ENCODE peak calls at places on chromosome 18, in seven cellular contexts. Q, R, D, E, K, T and H are unnamed samples.

GRCh38 chr18:61765097-61765496 is 127.7 kb downstream of the RNF152 start:
- DNase-seq in R (no peak), T (peak), D (peak), K (no peak), Q (no peak), E (peak), H (no peak)

GRCh38 chr18:36889316-36889715 is 60.4 kb downstream of the KIAA1328 start:
- DNase-seq in R (no peak), T (no peak), K (no peak), D (peak), E (no peak), Q (no peak), H (no peak)

GRCh38 chr18:53093650-53094049 is 753.7 kb downstream of the DCC start:
- DNase-seq in K (no peak), R (no peak), D (no peak), Q (no peak), E (no peak), T (no peak), H (no peak)

GRCh38 chr18:77057043-77057442 is 75.5 kb downstream of the MBP start:
- DNase-seq in Q (no peak), K (no peak), D (peak), R (no peak), T (no peak), E (no peak), H (no peak)

GRCh38 chr18:58270396-58270795 is 226.4 kb downstream of the NEDD4L start:
- DNase-seq in E (no peak), D (no peak), Q (no peak), T (no peak), R (no peak), K (no peak), H (no peak)

GRCh38 chr18:9665311-9665710 is 42.8 kb upstream of the RAB31 start:
- DNase-seq in K (no peak), Q (no peak), D (no peak), E (no peak), T (peak), R (peak), H (no peak)

GRCh38 chr18:47204908-47205522 is 28.9 kb upstream of the IER3IP1 start:
- DNase-seq in Q (no peak), T (no peak), K (peak), D (peak), R (no peak), E (peak), H (peak)

GRCh38 chr18:8794133-8794986 is 89.0 kb downstream of the MTCL1 start:
- DNase-seq in Q (no peak), T (peak), R (peak), E (no peak), D (peak), K (no peak), H (no peak)

GRCh38 chr18:73708596-73708995 is 439.0 kb downstream of the FBXO15 start:
- DNase-seq in K (no peak), R (no peak), D (no peak), T (no peak), Q (no peak), E (no peak), H (no peak)

GRCh38 chr18:39380823-39381222 is 1815.2 kb upstream of the CELF4 start:
- DNase-seq in K (no peak), Q (no peak), T (no peak), E (no peak), D (no peak), R (no peak), H (no peak)

GRCh38 chr18:49212819-49213218 is 247.6 kb downstream of the DYM start:
- DNase-seq in R (peak), Q (no peak), K (no peak), T (peak), E (peak), D (peak), H (no peak)

GRCh38 chr18:70892381-70892780 is 603.5 kb downstream of the SOCS6 start:
- DNase-seq in K (no peak), R (no peak), E (no peak), D (no peak), T (no peak), Q (no peak), H (no peak)

GRCh38 chr18:27887711-27888495 is 289.0 kb downstream of the CDH2 start:
- DNase-seq in R (no peak), E (no peak), T (peak), K (no peak), Q (no peak), D (no peak), H (no peak)

GRCh38 chr18:54647176-54647575 is 56.1 kb downstream of the DYNAP start:
- DNase-seq in D (peak), K (peak), R (peak), T (peak), E (no peak), Q (no peak), H (no peak)

GRCh38 chr18:13448028-13448795 is 229.7 kb downstream of the LDLRAD4 start:
- DNase-seq in Q (no peak), E (no peak), K (no peak), T (no peak), R (no peak), D (no peak), H (no peak)

GRCh38 chr18:6414723-6415362 is at the start of gene L3MBTL4:
- DNase-seq in E (no peak), Q (no peak), D (no peak), K (peak), T (no peak), R (no peak), H (peak)

GRCh38 chr18:13112982-13113381 is 105.6 kb upstream of the LDLRAD4 start:
- DNase-seq in Q (no peak), K (peak), T (peak), E (no peak), D (peak), R (peak), H (no peak)

GRCh38 chr18:75638223-75638596 is 210.7 kb upstream of the SMIM21 start:
- DNase-seq in D (peak), T (peak), K (no peak), Q (no peak), E (no peak), R (peak), H (no peak)

GRCh38 chr18:52070295-52070756 is 269.7 kb upstream of the DCC start:
- DNase-seq in T (no peak), E (no peak), D (no peak), R (no peak), Q (no peak), K (no peak), H (no peak)

GRCh38 chr18:9088252-9088651 is 14.2 kb upstream of the NDUFV2 start:
- DNase-seq in R (no peak), T (no peak), Q (no peak), E (no peak), K (no peak), D (no peak), H (no peak)

GRCh38 chr18:47254341-47254939 is 3.0 kb upstream of the SKOR2 start:
- DNase-seq in D (peak), T (peak), R (peak), Q (no peak), K (peak), E (no peak), H (peak)

GRCh38 chr18:26771524-26771923 is 94.0 kb downstream of the AQP4 start:
- DNase-seq in K (peak), D (no peak), Q (no peak), T (no peak), R (no peak), E (no peak), H (no peak)

GRCh38 chr18:68564961-68565360 is 149.9 kb downstream of the TMX3 start:
- DNase-seq in T (peak), D (no peak), R (no peak), K (no peak), Q (no peak), E (no peak), H (no peak)

GRCh38 chr18:53796042-53796729 is 428.3 kb downstream of the MBD2 start:
- DNase-seq in E (peak), D (peak), K (no peak), R (peak), T (peak), Q (no peak), H (no peak)

GRCh38 chr18:7467708-7468466 is 99.2 kb upstream of the PTPRM start:
- DNase-seq in Q (no peak), D (peak), R (no peak), T (no peak), K (no peak), E (no peak), H (no peak)

GRCh38 chr18:26233208-26233607 is 7.0 kb downstream of the TAF4B start:
- DNase-seq in D (no peak), T (no peak), Q (no peak), R (no peak), K (peak), E (no peak), H (no peak)

GRCh38 chr18:31489311-31489710 is 8.7 kb upstream of the DSG2 start:
- DNase-seq in R (no peak), E (no peak), Q (no peak), D (no peak), T (peak), K (no peak), H (no peak)

GRCh38 chr18:59570101-59570875 is 126.9 kb downstream of the CCBE1 start:
- DNase-seq in E (no peak), T (peak), K (no peak), D (no peak), R (no peak), Q (no peak), H (no peak)

GRCh38 chr18:8957731-8958130 is 144.8 kb upstream of the NDUFV2 start:
- DNase-seq in R (no peak), D (no peak), K (no peak), T (no peak), E (no peak), Q (no peak), H (no peak)

GRCh38 chr18:7608798-7609197 is 41.7 kb downstream of the PTPRM start:
- DNase-seq in Q (no peak), K (no peak), T (peak), D (peak), R (no peak), E (peak), H (no peak)

GRCh38 chr18:10140928-10141327 is 227.1 kb downstream of the VAPA start:
- DNase-seq in E (no peak), K (no peak), D (peak), R (no peak), Q (no peak), T (peak), H (no peak)

GRCh38 chr18:64202229-64202835 is 53.4 kb upstream of the LINC00305 start:
- DNase-seq in T (no peak), E (no peak), D (no peak), Q (no peak), K (no peak), R (no peak), H (peak)

GRCh38 chr18:3985664-3986063 is 469.4 kb downstream of the DLGAP1 start:
- DNase-seq in R (no peak), D (peak), T (peak), Q (no peak), K (no peak), E (peak), H (no peak)

GRCh38 chr18:12236934-12237832 is 17.0 kb upstream of the CIDEA start:
- DNase-seq in T (peak), R (no peak), D (peak), K (peak), E (peak), Q (no peak), H (peak)

GRCh38 chr18:76208632-76209308 is 286.3 kb downstream of the ZNF516 start:
- DNase-seq in D (no peak), E (no peak), R (no peak), K (no peak), Q (no peak), T (no peak), H (no peak)

GRCh38 chr18:56983275-56983992 is 163.5 kb upstream of the BOD1L2 start:
- DNase-seq in T (no peak), R (no peak), Q (no peak), E (no peak), K (no peak), D (no peak), H (no peak)

GRCh38 chr18:79496978-79497637 is 101.4 kb downstream of the NFATC1 start:
- DNase-seq in E (no peak), D (peak), K (no peak), R (no peak), Q (no peak), T (peak), H (no peak)

GRCh38 chr18:77055429-77056310 is 76.9 kb downstream of the MBP start:
- DNase-seq in D (no peak), Q (no peak), E (no peak), T (no peak), R (no peak), K (no peak), H (no peak)

GRCh38 chr18:827093-827677 is 15.1 kb upstream of the YES1 start:
- DNase-seq in R (no peak), D (no peak), Q (no peak), E (no peak), K (no peak), T (no peak), H (no peak)

GRCh38 chr18:829432-829831 is 17.4 kb upstream of the YES1 start:
- DNase-seq in K (no peak), Q (no peak), T (no peak), E (no peak), D (no peak), R (no peak), H (no peak)

GRCh38 chr18:830315-830901 is 18.4 kb upstream of the YES1 start:
- DNase-seq in K (no peak), Q (no peak), D (peak), E (no peak), R (no peak), T (peak), H (peak)

GRCh38 chr18:824179-824578 is 12.1 kb upstream of the YES1 start:
- DNase-seq in K (no peak), E (no peak), Q (no peak), T (no peak), R (no peak), D (no peak), H (no peak)

GRCh38 chr18:825891-826585 is 14.0 kb upstream of the YES1 start:
- DNase-seq in D (no peak), E (no peak), K (no peak), Q (no peak), R (no peak), T (no peak), H (no peak)
- TF ChIP-seq CTCF in D (no peak), E (no peak), K (no peak), Q (no peak), R (no peak), T (no peak), H (no peak)

GRCh38 chr18:62991959-62992358 is 276.6 kb downstream of the PHLPP1 start:
- DNase-seq in E (no peak), R (no peak), Q (no peak), D (no peak), T (no peak), K (peak), H (no peak)
- TF ChIP-seq CTCF in E (no peak), R (no peak), Q (peak), D (no peak), T (no peak), K (peak), H (no peak)

GRCh38 chr18:50792885-50793284 is 26.9 kb downstream of the MRO start:
- DNase-seq in R (no peak), K (no peak), E (no peak), Q (no peak), D (no peak), T (no peak), H (no peak)

GRCh38 chr18:50788284-50788683 is 31.5 kb downstream of the MRO start:
- DNase-seq in D (no peak), T (no peak), K (no peak), R (no peak), Q (no peak), E (no peak), H (no peak)

GRCh38 chr18:50790956-50791355 is 28.9 kb downstream of the MRO start:
- DNase-seq in Q (no peak), R (no peak), D (no peak), T (no peak), E (no peak), K (no peak), H (no peak)

GRCh38 chr18:50793641-50794565 is 25.9 kb downstream of the MRO start:
- DNase-seq in T (no peak), E (no peak), D (no peak), R (no peak), Q (no peak), K (no peak), H (no peak)

DNA sequence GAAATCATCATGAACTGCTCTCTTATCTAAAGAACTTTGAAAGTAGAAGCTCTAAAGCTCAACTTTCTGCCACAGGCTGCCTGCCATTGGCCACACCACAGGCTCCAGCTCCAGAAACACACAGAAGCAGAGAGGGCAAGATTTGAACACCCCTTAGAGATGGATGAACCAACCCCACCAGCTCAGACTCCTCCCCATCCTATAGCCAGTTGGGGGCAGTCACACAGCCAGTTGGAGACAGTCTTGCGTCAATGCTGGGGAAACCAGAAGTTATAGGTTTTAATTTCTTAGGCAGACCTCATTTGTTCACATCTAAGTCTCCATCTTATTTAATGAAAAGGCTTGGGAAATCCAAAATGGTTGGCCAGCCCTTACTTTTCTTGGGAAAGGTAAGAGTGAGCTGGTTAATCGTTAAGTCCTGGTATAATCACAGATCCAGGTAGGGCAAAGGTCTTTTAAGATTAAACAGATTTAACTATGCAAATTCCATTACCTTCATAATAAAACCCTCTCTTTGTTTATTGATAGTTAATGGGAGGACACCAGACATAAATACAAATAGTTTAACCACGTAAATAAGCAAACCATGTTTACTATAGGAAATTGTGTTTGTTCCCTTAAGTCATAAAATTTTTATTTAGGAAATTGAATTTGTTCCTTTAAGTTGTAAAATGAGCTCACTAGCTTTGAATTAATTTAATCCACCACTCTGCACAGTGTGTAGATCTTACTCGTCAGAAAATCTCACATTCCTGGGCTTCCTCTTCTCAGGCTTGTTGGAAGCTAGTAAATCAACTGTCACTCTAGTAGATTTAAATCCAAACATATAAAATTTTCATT is 28.0 kb downstream of the MRO start:
- DNase-seq in Q (no peak), K (no peak), R (no peak), D (no peak), T (no peak), E (no peak), H (no peak)
- TF ChIP-seq CTCF in Q (peak), K (no peak), R (no peak), D (no peak), T (no peak), E (no peak), H (no peak)

DNA sequence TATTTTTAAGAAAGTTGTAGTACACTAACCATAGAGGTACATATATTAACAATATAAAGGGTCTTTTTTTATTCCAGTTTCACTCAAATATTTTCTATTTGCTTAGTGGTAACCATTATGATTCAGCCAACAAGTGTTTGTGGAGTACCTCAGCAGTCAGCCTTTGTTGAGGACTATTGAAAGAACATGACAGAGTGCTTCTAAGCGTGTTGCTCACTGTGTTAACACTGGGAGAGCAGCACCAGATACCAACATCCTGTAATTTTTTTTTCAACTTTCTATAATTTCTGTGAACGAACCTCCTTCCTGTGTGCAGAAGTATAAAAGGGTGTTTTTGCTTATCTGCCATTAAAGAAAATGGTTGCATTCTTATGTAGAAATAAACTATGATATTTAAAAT is 239.0 kb downstream of the PHLPP1 start:
- DNase-seq in R (no peak), D (no peak), Q (no peak), K (no peak), T (peak), E (no peak), H (no peak)
- TF ChIP-seq CTCF in R (no peak), D (no peak), Q (no peak), K (no peak), T (no peak), E (no peak), H (no peak)